ENCODE peak calls at places on chromosome 19, in seven cellular contexts. I is uterus, U is body of pancreas, T is Peyer's patch, H is esophagus squamous epithelium, Z is H1, W is lower leg skin. J is an unnamed sample.

GRCh38 chr19:20999731-21000352 is 20.6 kb upstream of the ZNF430 start:
- DNase-seq in H (peak), T (peak), I (peak), U (peak), W (peak), Z (peak), J (peak)

GRCh38 chr19:12786950-12787349 is 4.3 kb upstream of the JUNB start:
- DNase-seq in I (no peak), T (no peak), Z (no peak), H (no peak), U (no peak), W (peak), J (no peak)

GRCh38 chr19:14502334-14503092 is 6.6 kb upstream of the GIPC1 start:
- DNase-seq in U (no peak), T (no peak), W (no peak), I (no peak), Z (no peak), H (no peak), J (peak)

GRCh38 chr19:4052114-4052992 is 14.3 kb downstream of the ZBTB7A start:
- DNase-seq in T (peak), Z (no peak), H (no peak), I (peak), W (peak), U (peak), J (peak)

GRCh38 chr19:5407356-5407755 is 47.9 kb upstream of the ZNRF4 start:
- DNase-seq in T (no peak), H (no peak), Z (no peak), W (no peak), I (no peak), U (no peak), J (no peak)

GRCh38 chr19:36246006-36246391 is 31.1 kb downstream of the ZNF146 start:
- DNase-seq in I (no peak), T (no peak), H (no peak), Z (no peak), U (no peak), W (no peak), J (no peak)

GRCh38 chr19:51023946-51024345 is 2.5 kb downstream of the KLK11 start:
- DNase-seq in I (no peak), H (no peak), W (no peak), Z (no peak), U (no peak), T (no peak), J (no peak)

GRCh38 chr19:17137417-17137816 is 61.8 kb downstream of the MYO9B start:
- DNase-seq in H (no peak), T (no peak), I (peak), Z (no peak), W (no peak), U (no peak), J (no peak)

GRCh38 chr19:15631817-15632216 is 8.9 kb upstream of the CYP4F3 start:
- DNase-seq in W (no peak), U (no peak), H (no peak), Z (no peak), T (no peak), I (no peak), J (no peak)

GRCh38 chr19:50562996-50563395 is 5.2 kb downstream of the LRRC4B start:
- DNase-seq in I (no peak), H (no peak), Z (no peak), T (no peak), U (no peak), W (no peak), J (no peak)

GRCh38 chr19:51916167-51916566 is 11.1 kb upstream of the ZNF613 start:
- DNase-seq in I (no peak), T (no peak), U (no peak), W (no peak), Z (no peak), H (no peak), J (no peak)

GRCh38 chr19:43726736-43727592 is 11.1 kb downstream of the IRGC start:
- DNase-seq in U (no peak), Z (no peak), T (no peak), H (no peak), W (no peak), I (no peak), J (no peak)

GRCh38 chr19:13553880-13554400 is 47.7 kb upstream of the CACNA1A start:
- DNase-seq in I (no peak), T (no peak), Z (no peak), H (no peak), W (no peak), U (no peak), J (no peak)

GRCh38 chr19:9847087-9847671 is 12.1 kb downstream of the PIN1 start:
- DNase-seq in I (peak), Z (peak), U (peak), W (peak), H (no peak), T (no peak), J (peak)

GRCh38 chr19:15397236-15397635 is 17.6 kb upstream of the AKAP8 start:
- DNase-seq in I (no peak), H (no peak), U (no peak), W (no peak), T (no peak), Z (no peak), J (no peak)

GRCh38 chr19:16637535-16637934 is 9.5 kb upstream of the MED26 start:
- DNase-seq in T (no peak), I (no peak), W (no peak), Z (no peak), H (no peak), U (no peak), J (no peak)

GRCh38 chr19:44626067-44626624 is 12.8 kb downstream of the IGSF23 start:
- DNase-seq in H (no peak), W (no peak), I (no peak), Z (no peak), T (no peak), U (peak), J (no peak)

GRCh38 chr19:53771133-53771532 is 53.0 kb downstream of the NLRP12 start:
- DNase-seq in U (no peak), T (no peak), H (no peak), W (no peak), Z (no peak), I (no peak), J (no peak)

GRCh38 chr19:33064117-33064777 is 441 bp downstream of the RHPN2 start:
- DNase-seq in W (no peak), I (no peak), H (no peak), U (peak), Z (peak), T (peak), J (peak)

GRCh38 chr19:38228005-38228377 is 4.0 kb upstream of the DPF1 start:
- DNase-seq in T (no peak), U (no peak), I (no peak), H (no peak), W (no peak), Z (peak), J (no peak)

GRCh38 chr19:55206664-55207500 is 2.4 kb downstream of the PTPRH start:
- DNase-seq in H (no peak), Z (peak), T (peak), I (peak), W (peak), U (peak), J (peak)

GRCh38 chr19:7871280-7871529 is 3.0 kb downstream of the PRR36 start:
- DNase-seq in H (no peak), W (no peak), I (no peak), U (no peak), Z (no peak), T (no peak), J (no peak)

GRCh38 chr19:41957838-41958366 is 1.2 kb downstream of the RABAC1 start:
- DNase-seq in W (no peak), I (peak), Z (peak), H (no peak), U (peak), T (peak), J (peak)

GRCh38 chr19:28475525-28475924 is 737.4 kb downstream of the UQCRFS1 start:
- DNase-seq in Z (no peak), W (no peak), U (no peak), T (no peak), H (no peak), I (no peak), J (no peak)

GRCh38 chr19:18023596-18024212 is 15.7 kb downstream of the ARRDC2 start:
- DNase-seq in W (peak), U (peak), I (peak), Z (no peak), T (peak), H (peak), J (peak)

GRCh38 chr19:47122359-47123335 is 8.0 kb upstream of the SAE1 start:
- DNase-seq in I (no peak), U (no peak), T (no peak), H (no peak), W (no peak), Z (no peak), J (no peak)

GRCh38 chr19:42193706-42194105 is 23.8 kb downstream of the DEDD2 start:
- DNase-seq in H (no peak), Z (no peak), W (no peak), I (no peak), T (no peak), U (no peak), J (no peak)

GRCh38 chr19:14582894-14583340 is at the start of gene CLEC17A:
- DNase-seq in Z (no peak), I (no peak), H (no peak), T (no peak), U (no peak), W (no peak), J (no peak)

GRCh38 chr19:4051175-4052101 is 15.3 kb downstream of the ZBTB7A start:
- DNase-seq in U (no peak), T (peak), Z (no peak), W (no peak), I (peak), H (no peak), J (peak)

GRCh38 chr19:45424191-45425058 is 708 bp upstream of the ERCC1 start:
- DNase-seq in U (peak), W (peak), I (peak), T (peak), Z (peak), H (no peak), J (peak)

DNA sequence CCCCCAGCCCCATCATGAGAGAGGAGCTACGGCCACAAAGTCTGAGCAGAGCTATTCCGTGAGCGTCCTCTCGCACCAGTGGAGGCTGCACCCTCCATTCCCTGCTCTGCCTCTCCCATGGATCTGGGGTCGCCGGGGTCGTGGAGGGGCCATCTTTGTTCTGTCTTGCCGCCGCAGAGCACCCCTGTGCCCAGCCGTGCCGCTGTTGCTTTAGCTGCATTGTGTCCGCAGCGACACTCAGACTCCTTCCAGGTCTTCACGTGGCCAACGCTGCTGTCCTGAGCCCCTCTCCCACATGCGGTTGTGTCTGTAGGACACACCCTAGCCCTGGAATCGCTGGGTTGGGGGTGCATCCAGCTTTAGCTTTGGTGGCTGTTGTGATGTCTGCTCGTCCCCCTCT is 15.8 kb downstream of the YIPF2 start:
- DNase-seq in Z (no peak), W (no peak), T (no peak), I (no peak), H (no peak), U (no peak), J (no peak)
- TF ChIP-seq POLR2A in Z (no peak), W (no peak), T (no peak), I (no peak), H (no peak), U (no peak), J (no peak)

GRCh38 chr19:49058592-49058991 is 1.0 kb upstream of the CGB7 start:
- DNase-seq in W (no peak), H (no peak), Z (no peak), U (no peak), T (no peak), I (no peak), J (no peak)

GRCh38 chr19:49061000-49061399 is 3.5 kb upstream of the CGB7 start:
- DNase-seq in I (no peak), H (no peak), Z (no peak), T (no peak), W (no peak), U (no peak), J (no peak)

GRCh38 chr19:49059056-49059455 is 1.5 kb upstream of the CGB7 start:
- DNase-seq in U (no peak), I (no peak), H (no peak), Z (no peak), T (no peak), W (no peak), J (no peak)

GRCh38 chr19:49057636-49058234 is at the start of gene CGB7:
- DNase-seq in I (peak), H (no peak), W (peak), T (peak), U (peak), Z (peak), J (peak)

GRCh38 chr19:49056101-49056901 is 1.2 kb downstream of the CGB7 start:
- DNase-seq in Z (peak), U (peak), H (no peak), I (peak), T (peak), W (no peak), J (peak)
- TF ChIP-seq POLR2A in Z (no peak), U (no peak), H (no peak), I (no peak), T (no peak), W (no peak), J (no peak)

DNA sequence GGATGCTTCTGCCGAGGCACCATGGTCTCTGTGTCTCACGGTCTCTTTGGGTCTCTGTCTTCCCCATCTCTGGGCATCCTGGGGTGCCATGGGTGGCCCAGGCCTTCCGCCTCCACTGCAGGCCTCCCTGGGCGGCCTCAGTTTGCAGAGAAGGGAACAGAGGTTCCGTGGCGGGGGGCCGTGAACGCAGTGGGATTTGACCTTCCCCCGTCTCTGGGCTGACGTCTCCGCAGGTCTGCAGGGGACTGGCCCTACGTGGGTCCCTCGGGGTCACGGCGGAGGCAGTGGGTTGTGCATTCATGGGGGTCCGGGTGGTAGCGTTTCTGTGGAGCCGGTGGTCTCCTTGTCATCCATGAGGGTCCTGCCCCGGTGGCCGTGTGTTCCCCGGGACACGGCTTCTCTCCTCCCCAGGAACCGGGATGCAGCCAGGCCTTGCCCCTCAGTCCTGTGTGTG is 4.6 kb downstream of the EFNA2 start:
- DNase-seq in Z (no peak), I (no peak), W (no peak), T (no peak), H (no peak), U (no peak), J (no peak)
- TF ChIP-seq POLR2A in Z (no peak), I (no peak), W (no peak), T (no peak), H (no peak), U (no peak), J (no peak)

GRCh38 chr19:2974342-2974932 is 2.9 kb upstream of the TLE6 start:
- DNase-seq in H (no peak), W (peak), I (peak), U (no peak), T (no peak), Z (no peak), J (peak)
- TF ChIP-seq POLR2A in H (no peak), W (no peak), I (no peak), U (peak), T (no peak), Z (no peak), J (no peak)

J was measured in upper lobe of left lung.